ENCODE peak calls at places on chromosomes 13 and 19, in four cellular contexts. O is heart left ventricle, W is upper lobe of left lung, Y is adrenal gland. N is an unnamed sample.

GRCh38 chr13:99009987-99010551 is 32.2 kb upstream of the DOCK9 start:
- DNase-seq in W (no peak), Y (no peak), O (no peak), N (no peak)

GRCh38 chr19:42433503-42434260 is 6.5 kb upstream of the LIPE start:
- DNase-seq in Y (peak; percentile 95), W (no peak), O (peak; percentile 91), N (peak; percentile 60)

GRCh38 chr13:97431365-97431764 is 2.6 kb upstream of the RAP2A start:
- DNase-seq in W (no peak), Y (no peak), O (no peak), N (no peak)

GRCh38 chr19:53088091-53088490 is 15.1 kb downstream of the ZNF160 start:
- DNase-seq in Y (no peak), O (no peak), W (no peak), N (no peak)

GRCh38 chr13:20197361-20197834 is 4.7 kb upstream of the GJB2 start:
- DNase-seq in Y (no peak), O (no peak), W (no peak), N (peak; percentile 33)

GRCh38 chr13:113546571-113547247 is 37.8 kb upstream of the TFDP1 start:
- DNase-seq in Y (no peak), W (no peak), O (peak; percentile 72), N (no peak)

GRCh38 chr19:1746401-1747284 is 6.7 kb upstream of the ONECUT3 start:
- DNase-seq in O (no peak), W (no peak), Y (no peak), N (no peak)

GRCh38 chr19:45103200-45103624 is 10.2 kb downstream of the PPP1R37 start:
- DNase-seq in W (no peak), O (peak; percentile 45), Y (no peak), N (no peak)

GRCh38 chr13:98996046-98996445 is 18.2 kb upstream of the DOCK9 start:
- DNase-seq in O (no peak), Y (no peak), W (no peak), N (no peak)

GRCh38 chr13:71624641-71625040 is 242.4 kb downstream of the DACH1 start:
- DNase-seq in Y (no peak), W (no peak), O (no peak), N (no peak)

GRCh38 chr13:94236132-94236531 is 243.3 kb downstream of the DCT start:
- DNase-seq in O (no peak), Y (no peak), W (no peak), N (no peak)

GRCh38 chr19:17026041-17026658 is 460 bp downstream of the CPAMD8 start:
- DNase-seq in Y (no peak), W (peak; percentile 84), O (no peak), N (no peak)

GRCh38 chr19:1312732-1313694 is 27.3 kb downstream of the EFNA2 start:
- DNase-seq in W (peak; percentile 70), O (no peak), Y (peak; percentile 42), N (peak; percentile 99)

GRCh38 chr13:19085876-19086275 is 95.7 kb downstream of the TUBA3C start:
- DNase-seq in O (no peak), W (peak; percentile 53), Y (no peak), N (no peak)

GRCh38 chr19:12668937-12669271 is 2.3 kb downstream of the WDR83 start:
- DNase-seq in W (no peak), Y (peak; percentile 80), O (peak; percentile 47), N (no peak)

GRCh38 chr13:108690726-108691125 is 61.3 kb downstream of the MYO16 start:
- DNase-seq in O (no peak), Y (no peak), W (no peak), N (no peak)

GRCh38 chr13:41054212-41054877 is 7.0 kb upstream of the WBP4 start:
- DNase-seq in Y (peak; percentile 45), O (no peak), W (no peak), N (no peak)

GRCh38 chr13:43986395-43986794 is 106.7 kb downstream of the LACC1 start:
- DNase-seq in Y (no peak), O (no peak), W (no peak), N (no peak)

GRCh38 chr13:110109910-110110309 is 197.0 kb downstream of the COL4A1 start:
- DNase-seq in Y (peak; percentile 95), O (peak; percentile 94), W (peak; percentile 74), N (peak; percentile 100)

GRCh38 chr19:50315773-50316448 is 13.3 kb downstream of the KCNC3 start:
- DNase-seq in Y (no peak), O (no peak), W (no peak), N (peak; percentile 81)

GRCh38 chr13:32022292-32022691 is 9.3 kb upstream of the FRY start:
- DNase-seq in W (no peak), Y (no peak), O (peak; percentile 59), N (no peak)

GRCh38 chr13:41511827-41512226 is 54.5 kb downstream of the RGCC start:
- DNase-seq in Y (no peak), W (no peak), O (no peak), N (no peak)

GRCh38 chr13:30017880-30018279 is 167.5 kb upstream of the UBL3 start:
- DNase-seq in W (no peak), Y (no peak), O (no peak), N (no peak)

GRCh38 chr13:99320693-99321481 is 13.7 kb upstream of the GPR183 start:
- DNase-seq in O (no peak), Y (no peak), W (no peak), N (no peak)

GRCh38 chr19:48568345-48568886 is 16.4 kb downstream of the SULT2B1 start:
- DNase-seq in Y (peak; percentile 95), W (peak; percentile 85), O (peak; percentile 94), N (peak; percentile 72)

GRCh38 chr13:114313061-114313860 is 1.0 kb upstream of the CHAMP1 start:
- DNase-seq in Y (peak; percentile 29), O (no peak), W (no peak), N (peak; percentile 55)

GRCh38 chr19:38210458-38210987 is 13.5 kb downstream of the DPF1 start:
- DNase-seq in W (peak; percentile 84), O (peak; percentile 77), Y (no peak), N (no peak)

GRCh38 chr19:49987159-49987698 is 26.3 kb upstream of the SIGLEC11 start:
- DNase-seq in W (no peak), O (peak; percentile 88), Y (peak; percentile 94), N (peak; percentile 46)

GRCh38 chr19:36638862-36639510 is 27.7 kb downstream of the ZNF461 start:
- DNase-seq in Y (no peak), W (no peak), O (no peak), N (no peak)

GRCh38 chr19:44848036-44848804 is 2.1 kb downstream of the NECTIN2 start:
- DNase-seq in W (no peak), Y (peak; percentile 53), O (peak; percentile 32), N (no peak)

GRCh38 chr13:43119206-43119605 is 95.8 kb downstream of the DNAJC15 start:
- DNase-seq in O (no peak), W (peak; percentile 13), Y (no peak), N (no peak)

GRCh38 chr13:72506706-72507105 is 220.7 kb downstream of the MZT1 start:
- DNase-seq in W (no peak), Y (no peak), O (no peak), N (no peak)

GRCh38 chr13:42533336-42533591 is 40.7 kb upstream of the TNFSF11 start:
- DNase-seq in Y (no peak), O (no peak), W (no peak), N (no peak)

GRCh38 chr13:90414691-90415596 is 932.5 kb upstream of the MIR17HG start:
- DNase-seq in O (no peak), W (no peak), Y (no peak), N (peak; percentile 29)

GRCh38 chr19:6039541-6040225 is 61.7 kb upstream of the RANBP3 start:
- DNase-seq in O (no peak), W (no peak), Y (no peak), N (no peak)

GRCh38 chr13:42486711-42487198 is 87.2 kb upstream of the TNFSF11 start:
- DNase-seq in W (no peak), O (no peak), Y (no peak), N (no peak)

GRCh38 chr13:79684426-79684825 is 203.5 kb downstream of the NDFIP2 start:
- DNase-seq in O (no peak), W (no peak), Y (no peak), N (no peak)
- TF ChIP-seq POLR2A in O (no peak), W (no peak), Y (no peak), N (no peak)

GRCh38 chr19:3785464-3785937 is 680 bp downstream of the MATK start:
- DNase-seq in O (no peak), Y (no peak), W (no peak), N (no peak)
- TF ChIP-seq POLR2A in O (no peak), Y (no peak), W (no peak), N (no peak)

DNA sequence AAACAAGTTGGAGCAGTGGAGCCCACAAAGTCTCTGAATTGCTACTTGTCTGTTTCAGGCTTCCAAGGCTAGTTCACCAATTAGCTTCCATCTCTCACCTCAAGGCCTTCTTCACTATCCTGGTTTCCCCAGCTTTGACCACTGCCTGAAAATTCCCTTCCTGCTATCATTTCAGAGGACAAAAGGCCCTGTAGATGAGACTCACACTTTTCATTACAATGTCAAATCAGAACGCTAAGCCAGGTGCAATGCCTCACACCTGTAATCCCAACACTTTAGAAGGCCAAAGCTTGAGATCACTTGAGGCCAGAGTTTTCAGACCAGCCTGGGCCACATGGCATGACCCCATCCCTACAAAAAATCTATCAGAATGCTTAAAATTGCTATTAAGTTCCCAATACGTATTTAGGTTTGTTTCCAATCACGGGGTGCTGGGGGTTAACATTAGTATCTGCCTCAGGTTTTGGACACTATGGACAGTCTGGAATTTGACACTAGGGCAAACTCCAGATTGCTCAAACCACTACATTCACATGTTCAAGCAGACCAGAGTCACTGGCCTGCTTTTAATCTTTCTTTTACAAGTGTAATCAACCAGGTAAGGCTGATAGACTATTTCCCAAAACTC is 5.5 kb downstream of the TPT1 start:
- DNase-seq in O (no peak), W (no peak), Y (no peak), N (no peak)
- TF ChIP-seq POLR2A in O (no peak), W (no peak), Y (no peak), N (no peak)

GRCh38 chr13:38542601-38543000 is 144.3 kb upstream of the FREM2 start:
- DNase-seq in O (no peak), W (no peak), Y (no peak), N (peak; percentile 3)

GRCh38 chr13:38537026-38537425 is 149.9 kb upstream of the FREM2 start:
- DNase-seq in W (no peak), Y (no peak), O (no peak), N (no peak)

GRCh38 chr13:38543561-38543960 is 143.3 kb upstream of the FREM2 start:
- DNase-seq in O (no peak), Y (no peak), W (no peak), N (no peak)

GRCh38 chr13:38538412-38538811 is 148.5 kb upstream of the FREM2 start:
- DNase-seq in W (no peak), O (no peak), Y (no peak), N (no peak)

DNA sequence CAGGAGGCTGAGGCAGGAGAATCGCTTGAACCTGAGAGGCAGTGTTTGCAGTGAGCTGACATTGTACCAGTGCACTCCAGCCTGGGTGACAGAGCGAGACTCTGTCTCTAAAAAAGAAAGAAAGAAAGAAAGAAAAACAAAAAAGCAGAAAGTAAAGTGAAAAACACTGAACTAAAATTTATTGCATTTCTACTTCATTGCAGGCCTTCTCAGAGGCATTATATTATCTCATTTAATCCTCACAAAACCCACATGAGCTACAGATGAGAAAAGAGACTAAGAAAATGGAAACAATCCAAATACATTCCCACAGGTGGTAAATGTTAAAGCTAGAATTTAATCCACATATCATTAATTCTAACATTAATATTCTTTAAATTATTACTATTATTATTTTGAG is 147.2 kb upstream of the FREM2 start:
- DNase-seq in Y (no peak), W (no peak), O (no peak), N (no peak)
- TF ChIP-seq POLR2A in Y (no peak), W (no peak), O (no peak), N (no peak)

GRCh38 chr19:58554494-58555368 is at the start of gene CHMP2A:
- DNase-seq in O (peak; percentile 99), Y (peak; percentile 98), W (peak; percentile 99), N (peak; percentile 90)
- TF ChIP-seq POLR2A in O (peak; percentile 74), Y (peak; percentile 21), W (peak; percentile 48), N (peak; percentile 54)

N was measured in H54.